ENCODE peak calls at places on chromosomes 11 and 22, in eight cellular contexts. O is esophagus squamous epithelium, I is neural progenitor cell, Q is transverse colon, G is stomach, D is ovary, A is mucosa of descending colon, M is pancreas. L is an unnamed sample.

GRCh38 chr22:23281053-23281405 is 100.7 kb downstream of the BCR start:
- DNase-seq in G (no peak), Q (no peak), I (no peak), A (no peak), O (no peak), M (no peak), D (no peak), L (no peak)

GRCh38 chr11:115784796-115785521 is 280.7 kb upstream of the CADM1 start:
- DNase-seq in D (peak), I (no peak), M (no peak), O (no peak), A (peak), Q (peak), G (peak), L (no peak)

GRCh38 chr22:44363214-44363979 is 50.6 kb upstream of the SHISAL1 start:
- DNase-seq in A (peak), Q (peak), G (peak), D (peak), I (no peak), M (peak), O (no peak), L (peak)

GRCh38 chr11:33195391-33196190 is 34.3 kb upstream of the CSTF3 start:
- DNase-seq in Q (no peak), O (no peak), G (no peak), D (no peak), M (no peak), A (no peak), I (peak), L (no peak)

GRCh38 chr11:2689551-2690260 is 10.1 kb downstream of the KCNQ1OT1 start:
- DNase-seq in G (no peak), A (no peak), D (no peak), I (no peak), Q (no peak), O (no peak), M (peak), L (no peak)

GRCh38 chr11:14380947-14381555 is 22.1 kb upstream of the RRAS2 start:
- DNase-seq in A (peak), D (peak), M (peak), O (no peak), G (peak), Q (peak), I (peak), L (peak)

GRCh38 chr11:48074425-48075181 is 94.2 kb downstream of the PTPRJ start:
- DNase-seq in I (no peak), Q (no peak), G (no peak), D (no peak), A (no peak), M (no peak), O (no peak), L (no peak)

GRCh38 chr11:33125611-33126010 is 35.7 kb downstream of the CSTF3 start:
- DNase-seq in O (no peak), D (no peak), A (no peak), M (no peak), I (no peak), Q (no peak), G (no peak), L (no peak)

GRCh38 chr11:17703951-17704350 is 15.4 kb upstream of the MYOD1 start:
- DNase-seq in G (no peak), Q (no peak), M (no peak), I (no peak), D (no peak), O (no peak), A (no peak), L (no peak)

GRCh38 chr11:5580577-5580976 is at the start of gene OR52B6:
- DNase-seq in M (no peak), A (no peak), O (no peak), G (no peak), D (no peak), Q (no peak), I (no peak), L (no peak)

GRCh38 chr22:44623771-44624510 is 78.1 kb upstream of the PRR5 start:
- DNase-seq in A (no peak), I (peak), G (no peak), D (no peak), Q (no peak), O (no peak), M (peak), L (no peak)

GRCh38 chr11:48002565-48002964 is 22.2 kb downstream of the PTPRJ start:
- DNase-seq in D (no peak), M (no peak), G (no peak), Q (no peak), I (no peak), A (no peak), O (no peak), L (no peak)

GRCh38 chr11:104523611-104524010 is 359.7 kb upstream of the PDGFD start:
- DNase-seq in Q (no peak), G (no peak), A (no peak), I (no peak), D (no peak), O (no peak), M (no peak), L (no peak)

GRCh38 chr22:17418890-17419324 is 49.6 kb downstream of the CECR2 start:
- DNase-seq in D (no peak), A (no peak), O (no peak), I (peak), Q (no peak), G (no peak), M (no peak), L (no peak)

GRCh38 chr11:10473371-10473770 is 18.3 kb downstream of the AMPD3 start:
- DNase-seq in D (no peak), Q (no peak), I (no peak), O (no peak), G (no peak), A (no peak), M (no peak), L (no peak)

GRCh38 chr11:33701831-33702230 is 1.2 kb upstream of the C11orf91 start:
- DNase-seq in G (peak), A (peak), D (no peak), M (no peak), O (no peak), I (no peak), Q (no peak), L (no peak)

GRCh38 chr11:65498042-65498726 is 661 bp upstream of the MALAT1 start:
- DNase-seq in A (peak), D (peak), M (peak), O (no peak), G (peak), Q (peak), I (peak), L (peak)

GRCh38 chr11:126282361-126282741 is 542 bp upstream of the TIRAP start:
- DNase-seq in I (peak), G (peak), Q (peak), D (peak), O (no peak), M (peak), A (peak), L (peak)

GRCh38 chr22:43101306-43101705 is 9.2 kb upstream of the BIK start:
- DNase-seq in A (no peak), M (no peak), O (no peak), D (peak), G (no peak), I (no peak), Q (no peak), L (peak)

GRCh38 chr11:76910620-76911414 is 50.1 kb downstream of the ACER3 start:
- DNase-seq in M (no peak), G (no peak), Q (no peak), D (no peak), O (no peak), A (peak), I (no peak), L (no peak)

GRCh38 chr11:74923125-74923524 is 25.8 kb downstream of the XRRA1 start:
- DNase-seq in M (no peak), Q (no peak), G (no peak), A (no peak), I (no peak), D (no peak), O (no peak), L (no peak)

GRCh38 chr11:75352417-75353206 is 1.2 kb upstream of the ARRB1 start:
- DNase-seq in G (peak), Q (peak), I (no peak), D (no peak), M (peak), O (no peak), A (no peak), L (no peak)

GRCh38 chr11:122584670-122585069 is 70.9 kb upstream of the UBASH3B start:
- DNase-seq in G (no peak), D (no peak), A (no peak), I (no peak), O (no peak), Q (no peak), M (no peak), L (no peak)
- TF ChIP-seq CTCF in G (no peak), D (no peak), A (no peak), I (no peak), O (no peak), Q (no peak), M (no peak), L (no peak)

GRCh38 chr11:106087815-106088435 is 10.5 kb downstream of the AASDHPPT start:
- DNase-seq in O (no peak), A (peak), Q (peak), I (peak), M (peak), G (peak), D (peak), L (peak)

GRCh38 chr11:106086850-106087249 is 9.4 kb downstream of the AASDHPPT start:
- DNase-seq in O (no peak), M (no peak), D (no peak), A (no peak), I (no peak), G (no peak), Q (no peak), L (no peak)

GRCh38 chr11:106091480-106092123 is 14.1 kb downstream of the AASDHPPT start:
- DNase-seq in Q (no peak), I (no peak), G (no peak), A (no peak), M (no peak), D (no peak), O (no peak), L (no peak)

GRCh38 chr11:106088896-106089295 is 11.4 kb downstream of the AASDHPPT start:
- DNase-seq in Q (no peak), M (no peak), I (no peak), O (no peak), D (no peak), G (no peak), A (no peak), L (no peak)

DNA sequence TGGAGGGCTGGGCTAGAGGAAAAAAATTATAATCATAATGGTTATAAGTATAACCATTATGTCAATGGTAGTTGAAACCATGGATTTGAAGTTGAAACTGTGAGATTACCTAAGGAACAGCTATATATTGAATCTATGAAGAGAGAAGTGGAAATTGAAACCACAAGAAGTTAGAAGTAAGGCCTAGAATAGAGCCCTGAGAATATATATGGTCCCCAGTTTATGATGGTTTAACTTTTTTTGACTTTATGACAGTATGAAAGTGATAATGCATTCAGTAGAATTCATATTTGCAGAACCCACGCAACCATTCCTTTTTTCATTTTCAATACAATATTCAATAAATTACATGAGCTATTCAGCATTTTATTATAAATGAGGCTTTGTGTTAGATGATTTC is 15.0 kb downstream of the AASDHPPT start:
- DNase-seq in Q (no peak), G (no peak), A (no peak), M (no peak), O (no peak), D (no peak), I (no peak), L (no peak)
- TF ChIP-seq CTCF in Q (no peak), G (no peak), A (no peak), M (no peak), O (no peak), D (no peak), I (no peak), L (no peak)

GRCh38 chr11:87722756-87723599 is 452.3 kb downstream of the RAB38 start:
- DNase-seq in Q (peak), O (no peak), D (no peak), G (peak), I (peak), M (no peak), A (peak), L (no peak)
- TF ChIP-seq CTCF in Q (peak), O (peak), D (no peak), G (no peak), I (peak), M (peak), A (peak), L (peak)

DNA sequence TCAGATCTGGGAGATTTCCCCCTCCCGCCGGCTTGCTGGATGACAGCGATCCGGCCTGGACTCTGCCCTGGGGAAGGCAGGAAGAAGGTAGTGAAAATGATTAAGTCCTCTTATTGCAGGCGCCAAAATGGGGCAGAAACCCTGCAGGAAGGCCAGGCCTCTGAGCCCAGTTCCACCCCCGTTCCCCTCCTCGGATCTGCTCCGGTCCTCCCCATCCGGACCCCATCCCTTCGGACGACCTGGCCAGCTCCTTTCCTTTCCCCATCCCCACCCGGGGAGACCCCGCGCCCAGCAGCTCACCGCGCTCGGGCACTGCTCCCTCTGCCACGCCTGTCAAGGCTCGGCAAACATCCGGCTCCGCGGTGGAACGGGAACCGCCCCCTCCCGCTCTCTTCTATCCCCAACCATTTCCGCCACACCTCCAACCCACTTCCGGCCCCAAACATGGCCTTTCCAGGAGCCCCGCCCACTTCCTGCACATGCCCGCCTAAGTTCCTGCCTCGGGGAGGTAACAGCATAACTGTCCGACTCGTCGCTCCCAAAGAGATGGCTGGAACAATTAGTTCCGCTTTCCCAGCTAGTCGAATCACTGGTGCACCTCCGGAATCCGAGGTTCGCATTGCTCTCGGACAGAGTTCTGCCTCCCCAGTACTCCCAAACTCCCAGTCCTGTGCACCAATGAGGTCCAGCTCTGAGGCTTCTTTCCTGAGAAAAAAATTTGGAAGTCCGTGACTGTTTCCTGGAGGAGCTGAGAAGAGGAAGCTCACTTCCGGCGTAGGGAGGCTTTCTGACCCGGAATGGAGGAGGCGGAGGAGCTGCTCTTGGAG is at the start of the genes ARHGAP1 and ZNF408:
- DNase-seq in M (peak), I (peak), A (peak), O (peak), D (peak), Q (peak), G (peak), L (peak)
- TF ChIP-seq CTCF in M (no peak), I (no peak), A (no peak), O (no peak), D (no peak), Q (no peak), G (no peak), L (no peak)

GRCh38 chr11:57338152-57338551 is at the start of gene P2RX3:
- DNase-seq in Q (no peak), D (no peak), O (no peak), A (no peak), I (no peak), G (no peak), M (no peak), L (no peak)

GRCh38 chr11:57342702-57343101 is 4.5 kb downstream of the P2RX3 start:
- DNase-seq in M (no peak), Q (no peak), D (no peak), I (no peak), O (no peak), G (no peak), A (no peak), L (no peak)

GRCh38 chr11:57339305-57339704 is 1.2 kb downstream of the P2RX3 start:
- DNase-seq in O (no peak), G (no peak), D (no peak), A (no peak), I (no peak), Q (no peak), M (no peak), L (no peak)

GRCh38 chr11:57341250-57341808 is 3.2 kb downstream of the P2RX3 start:
- DNase-seq in O (no peak), D (no peak), I (no peak), G (no peak), M (no peak), Q (no peak), A (no peak), L (no peak)

GRCh38 chr11:57340228-57340627 is 2.1 kb downstream of the P2RX3 start:
- DNase-seq in G (no peak), O (no peak), D (no peak), I (peak), Q (no peak), M (no peak), A (no peak), L (no peak)
- TF ChIP-seq CTCF in G (no peak), O (no peak), D (no peak), I (peak), Q (no peak), M (no peak), A (no peak), L (no peak)

DNA sequence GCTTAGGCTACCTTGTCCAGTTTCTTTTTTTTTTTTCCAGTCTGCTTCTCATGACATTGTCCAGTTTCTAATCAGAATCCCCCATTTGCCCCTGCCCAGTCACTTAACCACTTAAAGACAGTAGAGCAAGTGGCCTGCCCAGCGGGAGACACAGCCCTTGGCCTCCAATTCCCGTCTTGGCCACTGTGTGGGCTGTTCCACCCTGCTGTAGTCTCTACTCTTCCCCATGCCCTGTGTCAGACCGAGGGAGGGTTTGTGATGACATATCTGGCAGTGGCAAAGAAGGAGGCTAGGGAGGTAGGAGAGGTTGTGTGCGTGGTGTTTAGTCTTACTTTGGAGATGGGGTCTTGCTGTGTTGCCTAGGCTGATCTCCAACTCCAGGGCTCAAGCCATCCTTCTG is 11.5 kb downstream of the PPFIA1 start:
- DNase-seq in M (no peak), G (no peak), O (no peak), Q (no peak), A (no peak), I (no peak), D (no peak), L (no peak)
- TF ChIP-seq CTCF in M (no peak), G (no peak), O (no peak), Q (no peak), A (no peak), I (no peak), D (no peak), L (no peak)

GRCh38 chr11:70381872-70382842 is 16.2 kb upstream of the CTTN start:
- DNase-seq in I (no peak), A (no peak), O (no peak), D (no peak), Q (no peak), G (no peak), M (no peak), L (no peak)
- TF ChIP-seq CTCF in I (no peak), A (no peak), O (no peak), D (no peak), Q (no peak), G (no peak), M (no peak), L (no peak)